ENCODE peak calls at places on chromosome 10, in eight cellular contexts. B is lower lobe of right lung; E is heart left ventricle; U is mammary epithelial cell; T is H1; Y is heart right ventricle; N is CD8-positive, alpha-beta T cell; S is upper lobe of right lung. G is an unnamed sample.

GRCh38 chr10:113335603-113336002 is 217.2 kb upstream of the HABP2 start:
- DNase-seq in B (no peak), E (no peak), U (peak; percentile 6), T (no peak), Y (no peak), N (no peak), S (no peak), G (no peak)

GRCh38 chr10:114400091-114400490 is 4.2 kb downstream of the AFAP1L2 start:
- DNase-seq in B (no peak), E (no peak), U (no peak), T (no peak), Y (no peak), N (no peak), S (no peak), G (no peak)

GRCh38 chr10:47261556-47261955 is 38.4 kb upstream of the GDF10 start:
- DNase-seq in B (no peak), E (no peak), U (no peak), T (no peak), Y (no peak), N (no peak), S (no peak), G (no peak)

GRCh38 chr10:1084011-1084950 is 28.1 kb downstream of the WDR37 start:
- DNase-seq in B (no peak), E (no peak), U (no peak), T (no peak), Y (no peak), N (no peak), S (no peak), G (no peak)

GRCh38 chr10:89702121-89702480 is 711 bp downstream of the KIF20B start:
- DNase-seq in B (no peak), E (no peak), U (peak; percentile 53), T (no peak), Y (no peak), N (peak; percentile 11), S (no peak), G (peak; percentile 25)

GRCh38 chr10:784759-785538 is 95.5 kb upstream of the DIP2C start:
- DNase-seq in B (peak; percentile 57), E (no peak), U (peak; percentile 58), T (no peak), Y (peak; percentile 33), N (no peak), S (peak; percentile 74), G (peak; percentile 30)

GRCh38 chr10:120634629-120635028 is 177.6 kb downstream of the PLPP4 start:
- DNase-seq in B (no peak), E (no peak), U (no peak), T (peak; percentile 54), Y (no peak), N (no peak), S (no peak), G (no peak)

GRCh38 chr10:104274762-104275721 is 6.1 kb downstream of the GSTO2 start:
- DNase-seq in B (peak; percentile 76), E (no peak), U (peak; percentile 72), T (peak; percentile 46), Y (no peak), N (peak; percentile 53), S (peak; percentile 84), G (peak; percentile 65)

GRCh38 chr10:119942973-119943372 is 50.4 kb downstream of the SEC23IP start:
- DNase-seq in B (no peak), E (no peak), U (no peak), T (no peak), Y (no peak), N (no peak), S (no peak), G (no peak)

GRCh38 chr10:5976689-5977470 is 463 bp downstream of the IL15RA start:
- DNase-seq in B (peak; percentile 72), E (peak; percentile 52), U (peak; percentile 52), T (no peak), Y (peak; percentile 47), N (peak; percentile 18), S (peak; percentile 83), G (peak; percentile 75)

GRCh38 chr10:79381804-79382221 is 34.5 kb downstream of the PPIF start:
- DNase-seq in B (peak; percentile 53), E (peak; percentile 80), U (peak; percentile 32), T (no peak), Y (peak; percentile 76), N (no peak), S (peak; percentile 65), G (peak; percentile 54)

DNA sequence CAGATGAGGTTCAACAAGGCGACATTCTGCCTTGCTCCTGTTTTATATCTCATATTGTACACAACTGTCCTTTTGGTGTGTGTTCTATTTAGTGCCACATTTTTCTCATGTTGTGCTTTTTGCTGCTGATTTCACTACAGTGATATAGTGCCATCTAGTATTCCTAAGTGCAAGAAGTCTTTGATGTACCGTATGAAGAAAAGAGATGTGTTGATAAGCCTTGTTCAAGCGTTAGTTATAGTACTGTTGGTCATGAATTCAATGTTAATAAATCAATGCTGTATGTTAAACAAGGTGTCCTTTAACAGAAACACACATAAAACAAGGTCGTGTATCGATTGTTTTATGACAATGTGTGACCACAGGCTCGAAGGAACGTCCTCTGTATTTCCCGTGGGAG is 939.4 kb downstream of the GATA3 start:
- DNase-seq in B (no peak), E (no peak), U (no peak), T (no peak), Y (no peak), N (no peak), S (no peak), G (no peak)
- H3K4me1 ChIP-seq in B (no peaks in the 10 kb centered on the region), E (no peaks in the 10 kb centered on the region), U (peaks cover under 1% of the 10 kb centered on the region), T (no peaks in the 10 kb centered on the region), Y (no peaks in the 10 kb centered on the region), N (peaks cover 4% of the 10 kb centered on the region), S (no peaks in the 10 kb centered on the region), G (no peaks in the 10 kb centered on the region)

GRCh38 chr10:123530166-123530870 is 135.8 kb upstream of the GPR26 start:
- DNase-seq in B (no peak), E (peak; percentile 8), U (no peak), T (no peak), Y (no peak), N (no peak), S (no peak), G (no peak)
- TF ChIP-seq CTCF in B (no peak), E (no peak), U (peak; percentile 1), T (peak; percentile 60), Y (no peak), N (no peak), S (no peak), G (no peak)

GRCh38 chr10:70916241-70916640 is 27.9 kb upstream of the PCBD1 start:
- DNase-seq in B (peak; percentile 8), E (no peak), U (no peak), T (no peak), Y (no peak), N (no peak), S (no peak), G (no peak)

GRCh38 chr10:70917635-70918034 is 29.3 kb upstream of the PCBD1 start:
- DNase-seq in B (no peak), E (no peak), U (no peak), T (no peak), Y (no peak), N (no peak), S (no peak), G (no peak)

GRCh38 chr10:70914316-70914864 is 26.0 kb upstream of the PCBD1 start:
- DNase-seq in B (peak; percentile 10), E (no peak), U (no peak), T (no peak), Y (no peak), N (no peak), S (no peak), G (no peak)

GRCh38 chr10:70915206-70915605 is 26.8 kb upstream of the PCBD1 start:
- DNase-seq in B (peak; percentile 35), E (no peak), U (no peak), T (no peak), Y (no peak), N (no peak), S (no peak), G (no peak)

GRCh38 chr10:70915806-70916205 is 27.4 kb upstream of the PCBD1 start:
- DNase-seq in B (peak; percentile 20), E (no peak), U (no peak), T (no peak), Y (no peak), N (no peak), S (no peak), G (no peak)
- H3K4me1 ChIP-seq in B (no peaks in the 10 kb centered on the region), E (no peaks in the 10 kb centered on the region), U (no peaks in the 10 kb centered on the region), T (no peaks in the 10 kb centered on the region), Y (no peaks in the 10 kb centered on the region), N (no peaks in the 10 kb centered on the region), S (no peaks in the 10 kb centered on the region), G (no peaks in the 10 kb centered on the region)

GRCh38 chr10:21496285-21497176 is 29.0 kb downstream of the SKIDA1 start:
- DNase-seq in B (peak; percentile 63), E (peak; percentile 55), U (peak; percentile 46), T (no peak), Y (peak; percentile 51), N (peak; percentile 63), S (peak; percentile 80), G (peak; percentile 47)
- TF ChIP-seq CTCF in B (peak; percentile 20), E (peak; percentile 23), U (peak; percentile 53), T (peak; percentile 42), Y (peak; percentile 50), N (peak; percentile 23), S (peak; percentile 29), G (no peak)

GRCh38 chr10:100208271-100208670 is 21.1 kb downstream of the CHUK start:
- DNase-seq in B (no peak), E (no peak), U (no peak), T (no peak), Y (no peak), N (no peak), S (no peak), G (no peak)
- H3K4me1 ChIP-seq in B (no peaks in the 10 kb centered on the region), E (no peaks in the 10 kb centered on the region), U (no peaks in the 10 kb centered on the region), T (no peaks in the 10 kb centered on the region), Y (no peaks in the 10 kb centered on the region), N (no peaks in the 10 kb centered on the region), S (no peaks in the 10 kb centered on the region), G (no peaks in the 10 kb centered on the region)

G was measured in colonic mucosa.